ENCODE peak calls at places on chromosomes 16 and 17, in six cellular contexts. X is stimulated activated CD4-positive, alpha-beta T cell treated with anti-CD3 and anti-CD28 coated beads, Interleukin-1b, Interleukin-23, amount 100 ng/mL, for 1 hour; M is NAMALWA; E is activated B cell treated with CpG ODN at 0.5 μM for 24 hours; Q is GM10248; V is activated gamma-delta T cell treated with anti-CD3 and anti-CD28 coated beads, Interleukin-2, amount 50 U/mL, for 16 hours. J is an unnamed sample.

GRCh38 chr17:65243838-65244237 is 106.7 kb downstream of the RGS9 start:
- DNase-seq in X (no peak), M (no peak), E (no peak), Q (no peak), V (no peak), J (peak)

GRCh38 chr16:88703486-88704309 is 2.5 kb downstream of the RNF166 start:
- DNase-seq in X (peak), M (peak), E (no peak), Q (peak), V (peak), J (peak)

GRCh38 chr16:66478733-66479511 is 51.8 kb downstream of the BEAN1 start:
- DNase-seq in X (peak), M (peak), E (peak), Q (peak), V (peak), J (peak)

GRCh38 chr16:31714899-31715504 is 158.6 kb upstream of the ZNF267 start:
- DNase-seq in X (no peak), M (no peak), E (no peak), Q (peak), V (no peak), J (no peak)

GRCh38 chr17:27457731-27458523 is 1.7 kb downstream of the KSR1 start:
- DNase-seq in X (no peak), M (peak), E (no peak), Q (peak), V (no peak), J (peak)

GRCh38 chr16:48623304-48624016 is 13.5 kb upstream of the N4BP1 start:
- DNase-seq in X (peak), M (peak), E (peak), Q (peak), V (peak), J (peak)

GRCh38 chr17:78414178-78415162 is 36.0 kb downstream of the PGS1 start:
- DNase-seq in X (peak), M (no peak), E (no peak), Q (no peak), V (peak), J (no peak)

GRCh38 chr16:8663192-8664089 is 11.0 kb upstream of the ABAT start:
- DNase-seq in X (no peak), M (no peak), E (no peak), Q (no peak), V (no peak), J (no peak)

GRCh38 chr17:3531266-3532101 is 26.1 kb downstream of the TRPV3 start:
- DNase-seq in X (no peak), M (no peak), E (no peak), Q (no peak), V (no peak), J (no peak)

GRCh38 chr17:46003907-46004748 is 5.1 kb downstream of the STH start:
- DNase-seq in X (no peak), M (no peak), E (no peak), Q (no peak), V (no peak), J (peak)

GRCh38 chr17:6654816-6655731 is 3.5 kb downstream of the C17orf100 start:
- DNase-seq in X (no peak), M (no peak), E (no peak), Q (no peak), V (no peak), J (no peak)

GRCh38 chr16:87556941-87557459 is 45.3 kb upstream of the JPH3 start:
- DNase-seq in X (no peak), M (no peak), E (no peak), Q (no peak), V (no peak), J (no peak)

GRCh38 chr17:58491510-58492045 is 3.4 kb upstream of the HSF5 start:
- DNase-seq in X (no peak), M (no peak), E (no peak), Q (no peak), V (no peak), J (no peak)

GRCh38 chr17:69367298-69367697 is 40.4 kb upstream of the ABCA5 start:
- DNase-seq in X (no peak), M (peak), E (no peak), Q (no peak), V (no peak), J (no peak)

GRCh38 chr17:15281909-15282308 is 16.8 kb upstream of the PMP22 start:
- DNase-seq in X (no peak), M (no peak), E (no peak), Q (no peak), V (no peak), J (no peak)

GRCh38 chr17:45747907-45748306 is 36.2 kb upstream of the CRHR1 start:
- DNase-seq in X (no peak), M (no peak), E (no peak), Q (no peak), V (no peak), J (no peak)

GRCh38 chr16:68760671-68761275 is 23.7 kb downstream of the CDH1 start:
- DNase-seq in X (no peak), M (no peak), E (no peak), Q (peak), V (no peak), J (peak)

GRCh38 chr16:11386054-11386680 is 40.9 kb downstream of the RMI2 start:
- DNase-seq in X (no peak), M (no peak), E (no peak), Q (no peak), V (no peak), J (no peak)

GRCh38 chr16:88783391-88784073 is 1.5 kb downstream of the PIEZO1 start:
- DNase-seq in X (no peak), M (no peak), E (no peak), Q (no peak), V (no peak), J (no peak)

GRCh38 chr17:66365204-66365524 is 62.8 kb downstream of the PRKCA start:
- DNase-seq in X (no peak), M (no peak), E (no peak), Q (no peak), V (no peak), J (no peak)

GRCh38 chr16:12092347-12092882 is 115.9 kb downstream of the SNX29 start:
- DNase-seq in X (no peak), M (no peak), E (no peak), Q (no peak), V (no peak), J (peak)

GRCh38 chr16:28313587-28313986 is 21.3 kb downstream of the SBK1 start:
- DNase-seq in X (no peak), M (no peak), E (no peak), Q (no peak), V (no peak), J (no peak)

GRCh38 chr16:68401871-68402747 is 46.2 kb downstream of the SMPD3 start:
- DNase-seq in X (no peak), M (no peak), E (no peak), Q (no peak), V (no peak), J (peak)

GRCh38 chr17:7922499-7923289 is 6.6 kb upstream of the RNF227 start:
- DNase-seq in X (peak), M (peak), E (peak), Q (peak), V (peak), J (peak)

GRCh38 chr16:69311533-69312388 is 611 bp downstream of the VPS4A start:
- DNase-seq in X (no peak), M (peak), E (no peak), Q (peak), V (peak), J (peak)

GRCh38 chr17:49108318-49108717 is 24.3 kb upstream of the B4GALNT2 start:
- DNase-seq in X (no peak), M (no peak), E (no peak), Q (no peak), V (no peak), J (peak)

GRCh38 chr16:87931504-87931903 is 4.8 kb downstream of the CA5A start:
- DNase-seq in X (no peak), M (no peak), E (no peak), Q (no peak), V (no peak), J (peak)

GRCh38 chr17:44216173-44216572 is 3.3 kb downstream of the UBTF start:
- DNase-seq in X (no peak), M (peak), E (peak), Q (no peak), V (no peak), J (no peak)